ENCODE peak calls at places on chromosomes 11 and 22, in five cellular contexts. K is cardiac fibroblast, E is fibroblast of mammary gland, R is adrenal gland, V is mammary epithelial cell. C is an unnamed sample.

GRCh38 chr11:33869511-33870422 is 22.1 kb downstream of the LMO2 start:
- DNase-seq in K (peak), E (peak), R (peak), V (peak), C (peak)

GRCh38 chr11:113376156-113376555 is 11.4 kb upstream of the ANKK1 start:
- DNase-seq in K (peak), E (peak), R (no peak), V (no peak), C (peak)

GRCh38 chr11:63553759-63554158 is 9.4 kb downstream of the PLAAT2 start:
- DNase-seq in K (no peak), E (peak), R (no peak), V (no peak), C (no peak)

GRCh38 chr22:36467946-36468345 is 13.5 kb downstream of the TXN2 start:
- DNase-seq in K (peak), E (peak), R (no peak), V (peak), C (peak)

GRCh38 chr22:28000361-28000760 is 81.3 kb upstream of the PITPNB start:
- DNase-seq in K (no peak), E (no peak), R (no peak), V (no peak), C (no peak)

GRCh38 chr22:22901578-22902218 is 14.1 kb downstream of the IGLL5 start:
- DNase-seq in K (no peak), E (no peak), R (no peak), V (no peak), C (no peak)

GRCh38 chr11:120254788-120255518 is 15.0 kb downstream of the POU2F3 start:
- DNase-seq in K (no peak), E (no peak), R (no peak), V (no peak), C (no peak)

GRCh38 chr22:50319503-50319951 is 7.3 kb downstream of the DENND6B start:
- DNase-seq in K (no peak), E (no peak), R (no peak), V (no peak), C (no peak)

GRCh38 chr11:115164774-115165173 is 339.4 kb downstream of the CADM1 start:
- DNase-seq in K (no peak), E (no peak), R (peak), V (no peak), C (no peak)

GRCh38 chr11:71240865-71241691 is 11.3 kb downstream of the SHANK2 start:
- DNase-seq in K (peak), E (peak), R (no peak), V (peak), C (peak)

GRCh38 chr11:108693852-108694251 is 29.0 kb downstream of the DDX10 start:
- DNase-seq in K (peak), E (peak), R (no peak), V (peak), C (peak)

GRCh38 chr11:69218271-69218682 is 62.5 kb downstream of the SMIM38 start:
- DNase-seq in K (no peak), E (no peak), R (peak), V (no peak), C (no peak)

GRCh38 chr22:31947296-31947695 is 3.0 kb downstream of the YWHAH start:
- DNase-seq in K (peak), E (peak), R (no peak), V (peak), C (no peak)

GRCh38 chr11:106644824-106645223 is 373.5 kb downstream of the GUCY1A2 start:
- DNase-seq in K (peak), E (peak), R (no peak), V (peak), C (peak)

GRCh38 chr11:120756931-120757330 is 245.4 kb downstream of the GRIK4 start:
- DNase-seq in K (no peak), E (no peak), R (no peak), V (no peak), C (no peak)

GRCh38 chr11:108733479-108734116 is 68.7 kb downstream of the DDX10 start:
- DNase-seq in K (peak), E (peak), R (no peak), V (peak), C (peak)

GRCh38 chr11:129813216-129813791 is 2.3 kb upstream of the TMEM45B start:
- DNase-seq in K (no peak), E (no peak), R (no peak), V (no peak), C (no peak)
- H3K4me3 ChIP-seq in K (no peak), E (no peak), R (no peak), V (no peak), C (no peak)

GRCh38 chr11:96524475-96524874 is 134.7 kb downstream of the JRKL start:
- DNase-seq in K (peak), E (no peak), R (no peak), V (no peak), C (peak)
- TF ChIP-seq CTCF in K (no peak), E (no peak), R (no peak), V (peak), C (peak)

DNA sequence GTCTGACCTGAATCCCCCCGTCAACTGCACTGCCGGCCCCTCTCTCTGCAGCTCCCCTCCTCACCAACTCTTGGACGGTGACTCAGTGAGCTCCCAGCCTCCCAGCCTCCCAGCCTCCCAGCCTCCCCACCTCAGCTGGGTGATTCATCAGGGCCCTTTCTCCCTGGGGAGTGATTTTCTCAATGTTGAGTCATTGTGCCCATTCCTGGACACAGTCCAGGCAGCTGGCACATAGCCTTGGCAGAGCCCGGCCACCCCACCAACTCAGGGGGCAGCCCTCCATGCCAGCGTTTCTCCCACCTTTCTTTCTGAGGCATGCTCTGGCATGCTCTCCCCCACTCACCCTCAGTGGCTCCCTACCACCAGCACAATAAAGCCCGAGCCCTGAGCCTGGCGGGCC is 30.7 kb downstream of the PDE2A start:
- DNase-seq in K (peak), E (peak), R (peak), V (peak), C (peak)
- H3K4me3 ChIP-seq in K (no peak), E (no peak), R (no peak), V (peak), C (no peak)

GRCh38 chr11:73729594-73730206 is 31.2 kb downstream of the RAB6A start:
- DNase-seq in K (peak), E (no peak), R (no peak), V (no peak), C (no peak)
- TF ChIP-seq CTCF in K (peak), E (peak), R (peak), V (peak), C (peak)

GRCh38 chr11:75475767-75476650 is 43.0 kb upstream of the KLHL35 start:
- DNase-seq in K (peak), E (peak), R (no peak), V (peak), C (peak)

GRCh38 chr11:75473684-75474083 is 40.7 kb upstream of the KLHL35 start:
- DNase-seq in K (no peak), E (no peak), R (no peak), V (no peak), C (no peak)

GRCh38 chr11:75474878-75475766 is 42.1 kb upstream of the KLHL35 start:
- DNase-seq in K (peak), E (peak), R (no peak), V (no peak), C (no peak)

GRCh38 chr11:75472081-75472732 is 39.2 kb upstream of the KLHL35 start:
- DNase-seq in K (no peak), E (no peak), R (no peak), V (peak), C (no peak)

DNA sequence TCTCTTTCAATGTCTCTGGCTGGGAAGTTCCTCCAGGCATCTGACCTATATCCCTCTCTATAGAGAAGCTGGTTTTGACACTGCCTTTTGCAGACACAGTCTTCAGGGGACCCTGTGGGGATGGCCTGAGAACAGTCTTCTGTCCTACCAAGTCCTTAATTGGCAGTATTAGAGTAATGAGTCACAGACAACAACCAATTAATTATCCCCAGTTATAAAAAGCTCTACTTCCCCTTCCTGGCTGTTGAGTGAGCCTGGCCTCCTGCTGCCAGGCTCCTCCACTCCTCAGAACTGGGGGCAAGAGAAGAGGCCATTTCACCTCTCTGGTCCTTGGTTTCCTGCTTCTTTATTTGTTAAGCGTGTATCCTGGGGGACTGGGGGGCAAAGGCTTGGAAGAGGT is 41.2 kb upstream of the KLHL35 start:
- DNase-seq in K (no peak), E (peak), R (no peak), V (no peak), C (no peak)
- H3K4me3 ChIP-seq in K (no peak), E (no peak), R (no peak), V (no peak), C (no peak)

GRCh38 chr11:68021167-68021787 is 9.2 kb upstream of the NDUFS8 start:
- DNase-seq in K (no peak), E (no peak), R (no peak), V (no peak), C (no peak)

GRCh38 chr11:68022531-68022930 is 8.0 kb upstream of the NDUFS8 start:
- DNase-seq in K (no peak), E (no peak), R (no peak), V (no peak), C (no peak)

GRCh38 chr11:68019486-68019885 is 9.4 kb downstream of the ALDH3B1 start:
- DNase-seq in K (no peak), E (no peak), R (no peak), V (no peak), C (no peak)

GRCh38 chr11:68018730-68019190 is 8.6 kb downstream of the ALDH3B1 start:
- DNase-seq in K (no peak), E (no peak), R (no peak), V (no peak), C (no peak)

GRCh38 chr11:68020575-68020974 is 9.9 kb upstream of the NDUFS8 start:
- DNase-seq in K (peak), E (no peak), R (no peak), V (no peak), C (no peak)
- TF ChIP-seq CTCF in K (peak), E (peak), R (peak), V (peak), C (peak)